ENCODE peak calls at places on chromosomes 5 and 9, in seven cellular contexts. One of them, this sample, is unnamed.

GRCh38 chr5:152990217-152990616 is 500.3 kb upstream of the GRIA1 start:
- DNase-seq in effector memory CD4-positive, alpha-beta T cell: no peak
- DNase-seq in dorsolateral prefrontal cortex: no peak
- DNase-seq in fibroblast of pulmonary artery: no peak
- DNase-seq in choroid plexus epithelial cell: no peak
- DNase-seq in naive thymus-derived CD4-positive, alpha-beta T cell: no peak
- DNase-seq in fibroblast of villous mesenchyme: no peak
- DNase-seq in this sample: no peak

GRCh38 chr9:70477146-70477745 is 62.8 kb upstream of the KLF9 start:
- DNase-seq in effector memory CD4-positive, alpha-beta T cell: no peak
- DNase-seq in dorsolateral prefrontal cortex: no peak
- DNase-seq in fibroblast of pulmonary artery: no peak
- DNase-seq in choroid plexus epithelial cell: no peak
- DNase-seq in naive thymus-derived CD4-positive, alpha-beta T cell: no peak
- DNase-seq in fibroblast of villous mesenchyme: no peak
- DNase-seq in this sample: no peak

GRCh38 chr9:74610523-74611061 is 113.5 kb downstream of the RORB start:
- DNase-seq in effector memory CD4-positive, alpha-beta T cell: no peak
- DNase-seq in dorsolateral prefrontal cortex: no peak
- DNase-seq in fibroblast of pulmonary artery: no peak
- DNase-seq in choroid plexus epithelial cell: peak
- DNase-seq in naive thymus-derived CD4-positive, alpha-beta T cell: no peak
- DNase-seq in fibroblast of villous mesenchyme: no peak
- DNase-seq in this sample: no peak

GRCh38 chr5:111830333-111830732 is 73.3 kb upstream of the NREP start:
- DNase-seq in effector memory CD4-positive, alpha-beta T cell: no peak
- DNase-seq in dorsolateral prefrontal cortex: no peak
- DNase-seq in fibroblast of pulmonary artery: peak
- DNase-seq in choroid plexus epithelial cell: peak
- DNase-seq in naive thymus-derived CD4-positive, alpha-beta T cell: no peak
- DNase-seq in fibroblast of villous mesenchyme: peak
- DNase-seq in this sample: no peak

GRCh38 chr5:98108497-98108896 is 665.0 kb upstream of the RGMB start:
- DNase-seq in effector memory CD4-positive, alpha-beta T cell: no peak
- DNase-seq in dorsolateral prefrontal cortex: no peak
- DNase-seq in fibroblast of pulmonary artery: peak
- DNase-seq in choroid plexus epithelial cell: peak
- DNase-seq in naive thymus-derived CD4-positive, alpha-beta T cell: no peak
- DNase-seq in fibroblast of villous mesenchyme: peak
- DNase-seq in this sample: peak

GRCh38 chr5:112684737-112685136 is 52.9 kb upstream of the APC start:
- DNase-seq in effector memory CD4-positive, alpha-beta T cell: no peak
- DNase-seq in dorsolateral prefrontal cortex: no peak
- DNase-seq in fibroblast of pulmonary artery: peak
- DNase-seq in choroid plexus epithelial cell: peak
- DNase-seq in naive thymus-derived CD4-positive, alpha-beta T cell: no peak
- DNase-seq in fibroblast of villous mesenchyme: peak
- DNase-seq in this sample: no peak

GRCh38 chr9:107465467-107466451 is 23.8 kb downstream of the KLF4 start:
- DNase-seq in effector memory CD4-positive, alpha-beta T cell: no peak
- DNase-seq in dorsolateral prefrontal cortex: peak
- DNase-seq in fibroblast of pulmonary artery: peak
- DNase-seq in choroid plexus epithelial cell: peak
- DNase-seq in naive thymus-derived CD4-positive, alpha-beta T cell: peak
- DNase-seq in fibroblast of villous mesenchyme: peak
- DNase-seq in this sample: no peak

GRCh38 chr5:33992864-33993263 is 8.4 kb upstream of the SLC45A2 start:
- DNase-seq in effector memory CD4-positive, alpha-beta T cell: no peak
- DNase-seq in dorsolateral prefrontal cortex: no peak
- DNase-seq in fibroblast of pulmonary artery: no peak
- DNase-seq in choroid plexus epithelial cell: no peak
- DNase-seq in naive thymus-derived CD4-positive, alpha-beta T cell: no peak
- DNase-seq in fibroblast of villous mesenchyme: no peak
- DNase-seq in this sample: no peak

GRCh38 chr5:116738270-116738947 is 163.8 kb upstream of the SEMA6A start:
- DNase-seq in effector memory CD4-positive, alpha-beta T cell: no peak
- DNase-seq in dorsolateral prefrontal cortex: no peak
- DNase-seq in fibroblast of pulmonary artery: no peak
- DNase-seq in choroid plexus epithelial cell: no peak
- DNase-seq in naive thymus-derived CD4-positive, alpha-beta T cell: no peak
- DNase-seq in fibroblast of villous mesenchyme: no peak
- DNase-seq in this sample: no peak

GRCh38 chr5:129382921-129383672 is 77.0 kb upstream of the ADAMTS19 start:
- DNase-seq in effector memory CD4-positive, alpha-beta T cell: no peak
- DNase-seq in dorsolateral prefrontal cortex: no peak
- DNase-seq in fibroblast of pulmonary artery: peak
- DNase-seq in choroid plexus epithelial cell: no peak
- DNase-seq in naive thymus-derived CD4-positive, alpha-beta T cell: no peak
- DNase-seq in fibroblast of villous mesenchyme: peak
- DNase-seq in this sample: peak

GRCh38 chr5:123051206-123051605 is 14.7 kb upstream of the PPIC start:
- DNase-seq in effector memory CD4-positive, alpha-beta T cell: no peak
- DNase-seq in dorsolateral prefrontal cortex: no peak
- DNase-seq in fibroblast of pulmonary artery: no peak
- DNase-seq in choroid plexus epithelial cell: no peak
- DNase-seq in naive thymus-derived CD4-positive, alpha-beta T cell: no peak
- DNase-seq in fibroblast of villous mesenchyme: no peak
- DNase-seq in this sample: no peak

GRCh38 chr5:502325-503079 is 21.7 kb downstream of the SLC9A3 start:
- DNase-seq in effector memory CD4-positive, alpha-beta T cell: no peak
- DNase-seq in dorsolateral prefrontal cortex: no peak
- DNase-seq in fibroblast of pulmonary artery: no peak
- DNase-seq in choroid plexus epithelial cell: no peak
- DNase-seq in naive thymus-derived CD4-positive, alpha-beta T cell: no peak
- DNase-seq in fibroblast of villous mesenchyme: no peak
- DNase-seq in this sample: no peak

GRCh38 chr5:133848306-133848924 is 120.0 kb downstream of the C5orf15 start:
- DNase-seq in effector memory CD4-positive, alpha-beta T cell: no peak
- DNase-seq in dorsolateral prefrontal cortex: no peak
- DNase-seq in fibroblast of pulmonary artery: no peak
- DNase-seq in choroid plexus epithelial cell: no peak
- DNase-seq in naive thymus-derived CD4-positive, alpha-beta T cell: no peak
- DNase-seq in fibroblast of villous mesenchyme: no peak
- DNase-seq in this sample: no peak

GRCh38 chr5:117856706-117857105 is 1131.6 kb downstream of the DTWD2 start:
- DNase-seq in effector memory CD4-positive, alpha-beta T cell: no peak
- DNase-seq in dorsolateral prefrontal cortex: no peak
- DNase-seq in fibroblast of pulmonary artery: no peak
- DNase-seq in choroid plexus epithelial cell: no peak
- DNase-seq in naive thymus-derived CD4-positive, alpha-beta T cell: no peak
- DNase-seq in fibroblast of villous mesenchyme: no peak
- DNase-seq in this sample: no peak

GRCh38 chr9:21294325-21294724 is 10.8 kb downstream of the IFNA5 start:
- DNase-seq in effector memory CD4-positive, alpha-beta T cell: no peak
- DNase-seq in dorsolateral prefrontal cortex: no peak
- DNase-seq in fibroblast of pulmonary artery: peak
- DNase-seq in choroid plexus epithelial cell: peak
- DNase-seq in naive thymus-derived CD4-positive, alpha-beta T cell: no peak
- DNase-seq in fibroblast of villous mesenchyme: peak
- DNase-seq in this sample: peak

GRCh38 chr5:41161271-41161670 is 52.1 kb downstream of the C6 start:
- DNase-seq in effector memory CD4-positive, alpha-beta T cell: no peak
- DNase-seq in dorsolateral prefrontal cortex: no peak
- DNase-seq in fibroblast of pulmonary artery: peak
- DNase-seq in choroid plexus epithelial cell: peak
- DNase-seq in naive thymus-derived CD4-positive, alpha-beta T cell: no peak
- DNase-seq in fibroblast of villous mesenchyme: peak
- DNase-seq in this sample: no peak

GRCh38 chr9:134522976-134523375 is 118.6 kb upstream of the COL5A1 start:
- DNase-seq in effector memory CD4-positive, alpha-beta T cell: no peak
- DNase-seq in dorsolateral prefrontal cortex: no peak
- DNase-seq in fibroblast of pulmonary artery: no peak
- DNase-seq in choroid plexus epithelial cell: no peak
- DNase-seq in naive thymus-derived CD4-positive, alpha-beta T cell: no peak
- DNase-seq in fibroblast of villous mesenchyme: no peak
- DNase-seq in this sample: no peak

GRCh38 chr5:145949474-145949873 is 13.1 kb downstream of the SH3RF2 start:
- DNase-seq in effector memory CD4-positive, alpha-beta T cell: no peak
- DNase-seq in dorsolateral prefrontal cortex: no peak
- DNase-seq in fibroblast of pulmonary artery: no peak
- DNase-seq in choroid plexus epithelial cell: no peak
- DNase-seq in naive thymus-derived CD4-positive, alpha-beta T cell: no peak
- DNase-seq in fibroblast of villous mesenchyme: no peak
- DNase-seq in this sample: no peak

GRCh38 chr9:38643456-38644173 is 23.2 kb upstream of the ANKRD18A start:
- DNase-seq in effector memory CD4-positive, alpha-beta T cell: no peak
- DNase-seq in dorsolateral prefrontal cortex: no peak
- DNase-seq in fibroblast of pulmonary artery: no peak
- DNase-seq in choroid plexus epithelial cell: no peak
- DNase-seq in naive thymus-derived CD4-positive, alpha-beta T cell: no peak
- DNase-seq in fibroblast of villous mesenchyme: no peak
- DNase-seq in this sample: no peak
- H3K4me3 ChIP-seq in effector memory CD4-positive, alpha-beta T cell: no peak
- H3K4me3 ChIP-seq in dorsolateral prefrontal cortex: no peak
- H3K4me3 ChIP-seq in fibroblast of pulmonary artery: no peak
- H3K4me3 ChIP-seq in choroid plexus epithelial cell: no peak
- H3K4me3 ChIP-seq in naive thymus-derived CD4-positive, alpha-beta T cell: no peak
- H3K4me3 ChIP-seq in fibroblast of villous mesenchyme: no peak
- H3K4me3 ChIP-seq in this sample: no peak

DNA sequence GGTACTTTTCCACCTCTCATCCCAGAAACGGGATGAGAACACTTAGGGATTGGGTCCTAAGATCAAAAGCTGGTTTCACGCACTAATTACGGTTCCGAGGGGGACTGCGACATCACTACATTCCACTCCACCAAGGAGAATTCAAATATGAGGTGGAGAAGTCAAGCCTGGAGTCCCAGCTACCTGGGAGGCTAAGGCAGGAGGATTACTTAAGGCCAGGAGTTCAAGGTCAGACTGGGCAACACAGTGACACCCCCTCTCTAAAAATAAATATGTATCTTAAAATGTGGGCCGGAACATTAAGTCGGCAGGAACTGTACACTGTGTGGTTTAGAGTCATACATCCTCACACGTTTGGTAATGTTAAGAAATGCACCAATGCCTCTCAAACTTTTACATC is 1.6 kb downstream of the GOLGA2 start:
- DNase-seq in effector memory CD4-positive, alpha-beta T cell: no peak
- DNase-seq in dorsolateral prefrontal cortex: no peak
- DNase-seq in fibroblast of pulmonary artery: no peak
- DNase-seq in choroid plexus epithelial cell: peak
- DNase-seq in naive thymus-derived CD4-positive, alpha-beta T cell: no peak
- DNase-seq in fibroblast of villous mesenchyme: no peak
- DNase-seq in this sample: no peak
- H3K4me3 ChIP-seq in effector memory CD4-positive, alpha-beta T cell: no peak
- H3K4me3 ChIP-seq in dorsolateral prefrontal cortex: peak
- H3K4me3 ChIP-seq in fibroblast of pulmonary artery: peak
- H3K4me3 ChIP-seq in choroid plexus epithelial cell: peak
- H3K4me3 ChIP-seq in naive thymus-derived CD4-positive, alpha-beta T cell: no peak
- H3K4me3 ChIP-seq in fibroblast of villous mesenchyme: peak
- H3K4me3 ChIP-seq in this sample: peak

GRCh38 chr5:143314664-143315063 is 88.8 kb downstream of the NR3C1 start:
- DNase-seq in effector memory CD4-positive, alpha-beta T cell: no peak
- DNase-seq in dorsolateral prefrontal cortex: no peak
- DNase-seq in fibroblast of pulmonary artery: peak
- DNase-seq in choroid plexus epithelial cell: peak
- DNase-seq in naive thymus-derived CD4-positive, alpha-beta T cell: no peak
- DNase-seq in fibroblast of villous mesenchyme: peak
- DNase-seq in this sample: peak
- H3K4me3 ChIP-seq in effector memory CD4-positive, alpha-beta T cell: no peak
- H3K4me3 ChIP-seq in dorsolateral prefrontal cortex: no peak
- H3K4me3 ChIP-seq in fibroblast of pulmonary artery: no peak
- H3K4me3 ChIP-seq in choroid plexus epithelial cell: no peak
- H3K4me3 ChIP-seq in naive thymus-derived CD4-positive, alpha-beta T cell: no peak
- H3K4me3 ChIP-seq in fibroblast of villous mesenchyme: no peak
- H3K4me3 ChIP-seq in this sample: no peak

DNA sequence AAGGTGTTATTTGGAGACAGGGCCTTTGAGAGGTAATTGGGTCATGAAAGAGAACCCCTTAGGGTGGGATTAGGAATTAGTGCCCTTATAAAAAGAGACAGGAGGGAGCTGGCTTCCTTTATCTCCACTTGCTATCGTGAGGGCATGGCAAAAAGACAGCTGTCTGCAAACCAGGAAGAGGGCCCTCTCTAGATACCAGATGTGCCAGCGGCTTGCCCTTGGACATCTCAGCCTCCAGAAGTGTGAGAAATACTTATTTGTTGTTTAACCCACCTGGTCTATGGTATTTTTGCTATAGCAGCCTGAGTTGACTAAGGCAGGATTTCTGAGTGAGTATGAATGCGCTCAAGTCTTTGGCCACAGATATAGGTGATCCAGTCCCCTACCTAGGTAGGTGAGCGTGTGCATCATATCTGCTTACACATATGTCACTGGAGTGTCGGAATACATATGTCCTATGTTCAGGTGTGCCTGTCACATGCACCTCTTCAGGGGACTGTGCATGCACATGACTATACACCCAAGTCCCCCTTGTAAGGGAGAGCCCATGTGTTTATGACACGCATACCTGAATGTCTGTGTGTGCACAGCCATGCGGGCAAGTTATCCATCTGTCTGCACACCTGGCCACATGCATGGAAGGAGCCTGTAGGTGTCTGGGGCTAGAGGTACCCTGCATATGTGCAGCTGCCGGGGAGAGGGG is 817 bp upstream of the RGS14 start:
- DNase-seq in effector memory CD4-positive, alpha-beta T cell: no peak
- DNase-seq in dorsolateral prefrontal cortex: no peak
- DNase-seq in fibroblast of pulmonary artery: no peak
- DNase-seq in choroid plexus epithelial cell: no peak
- DNase-seq in naive thymus-derived CD4-positive, alpha-beta T cell: no peak
- DNase-seq in fibroblast of villous mesenchyme: no peak
- DNase-seq in this sample: no peak
- H3K4me3 ChIP-seq in effector memory CD4-positive, alpha-beta T cell: peak
- H3K4me3 ChIP-seq in dorsolateral prefrontal cortex: peak
- H3K4me3 ChIP-seq in fibroblast of pulmonary artery: no peak
- H3K4me3 ChIP-seq in choroid plexus epithelial cell: no peak
- H3K4me3 ChIP-seq in naive thymus-derived CD4-positive, alpha-beta T cell: peak
- H3K4me3 ChIP-seq in fibroblast of villous mesenchyme: no peak
- H3K4me3 ChIP-seq in this sample: no peak

GRCh38 chr9:15352301-15352700 is 45.3 kb upstream of the TTC39B start:
- DNase-seq in effector memory CD4-positive, alpha-beta T cell: no peak
- DNase-seq in dorsolateral prefrontal cortex: no peak
- DNase-seq in fibroblast of pulmonary artery: no peak
- DNase-seq in choroid plexus epithelial cell: no peak
- DNase-seq in naive thymus-derived CD4-positive, alpha-beta T cell: no peak
- DNase-seq in fibroblast of villous mesenchyme: no peak
- DNase-seq in this sample: no peak
- H3K4me3 ChIP-seq in effector memory CD4-positive, alpha-beta T cell: no peak
- H3K4me3 ChIP-seq in dorsolateral prefrontal cortex: no peak
- H3K4me3 ChIP-seq in fibroblast of pulmonary artery: no peak
- H3K4me3 ChIP-seq in choroid plexus epithelial cell: no peak
- H3K4me3 ChIP-seq in naive thymus-derived CD4-positive, alpha-beta T cell: no peak
- H3K4me3 ChIP-seq in fibroblast of villous mesenchyme: no peak
- H3K4me3 ChIP-seq in this sample: no peak

DNA sequence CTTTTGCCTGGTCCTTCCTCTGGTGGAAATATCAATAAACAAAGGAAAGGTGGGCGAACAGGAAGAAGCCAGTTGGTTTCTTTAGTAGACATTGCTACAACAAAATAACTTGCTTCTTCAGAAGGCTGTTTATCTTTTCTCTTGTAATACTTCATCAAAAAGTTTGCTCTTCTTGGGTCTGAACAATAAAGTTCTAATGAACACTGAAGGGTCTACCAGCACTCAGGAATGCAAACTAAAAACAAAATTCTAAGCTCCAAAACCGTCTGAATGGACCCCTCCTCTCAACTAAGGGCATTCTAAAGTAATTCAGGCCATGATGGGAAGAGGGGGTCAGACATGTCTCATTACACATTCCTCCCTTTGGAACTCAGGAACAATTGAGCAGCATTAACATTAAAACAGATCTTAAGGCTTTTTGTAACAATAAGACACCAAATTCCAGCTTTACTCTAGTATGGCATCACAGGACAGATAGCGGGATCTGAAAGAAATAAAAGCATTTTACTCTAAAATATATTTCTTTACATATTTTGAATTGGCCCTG is 2.3 kb downstream of the TBCA start:
- DNase-seq in effector memory CD4-positive, alpha-beta T cell: no peak
- DNase-seq in dorsolateral prefrontal cortex: no peak
- DNase-seq in fibroblast of pulmonary artery: no peak
- DNase-seq in choroid plexus epithelial cell: no peak
- DNase-seq in naive thymus-derived CD4-positive, alpha-beta T cell: no peak
- DNase-seq in fibroblast of villous mesenchyme: no peak
- DNase-seq in this sample: no peak
- H3K4me3 ChIP-seq in effector memory CD4-positive, alpha-beta T cell: no peak
- H3K4me3 ChIP-seq in dorsolateral prefrontal cortex: peak
- H3K4me3 ChIP-seq in fibroblast of pulmonary artery: no peak
- H3K4me3 ChIP-seq in choroid plexus epithelial cell: no peak
- H3K4me3 ChIP-seq in naive thymus-derived CD4-positive, alpha-beta T cell: no peak
- H3K4me3 ChIP-seq in fibroblast of villous mesenchyme: no peak
- H3K4me3 ChIP-seq in this sample: peak